ENCODE peak calls at places on chromosomes 7 and 10, in four cellular contexts. S is upper lobe of left lung, C is cardiac muscle cell, U is B cell. Y is an unnamed sample.

GRCh38 chr10:16183989-16184643 is 252.7 kb upstream of the PTER start:
- DNase-seq in U (no peak), C (no peak), S (no peak), Y (no peak)

GRCh38 chr7:22251284-22251683 is 105.7 kb downstream of the RAPGEF5 start:
- DNase-seq in C (no peak), S (no peak), U (no peak), Y (no peak)

GRCh38 chr7:114662002-114662677 is 247.5 kb downstream of the FOXP2 start:
- DNase-seq in C (no peak), S (no peak), U (no peak), Y (no peak)

GRCh38 chr10:103564116-103564501 is 70.6 kb downstream of the NEURL1 start:
- DNase-seq in C (no peak), U (no peak), S (no peak), Y (no peak)

GRCh38 chr10:24894728-24895127 is 57.7 kb downstream of the PRTFDC1 start:
- DNase-seq in U (no peak), S (no peak), C (no peak), Y (peak; percentile 54)

GRCh38 chr7:75861636-75862035 is 17.2 kb upstream of the RHBDD2 start:
- DNase-seq in S (no peak), C (peak; percentile 89), U (no peak), Y (no peak)

GRCh38 chr7:43456200-43456599 is 126.7 kb upstream of the STK17A start:
- DNase-seq in C (no peak), U (no peak), S (peak; percentile 52), Y (no peak)

GRCh38 chr7:129689995-129690581 is 78.6 kb downstream of the NRF1 start:
- DNase-seq in C (no peak), U (no peak), S (no peak), Y (no peak)

GRCh38 chr10:58588673-58589265 is 76.1 kb downstream of the BICC1 start:
- DNase-seq in S (no peak), U (no peak), C (no peak), Y (peak; percentile 2)

GRCh38 chr10:77357611-77358010 is 280.0 kb downstream of the KCNMA1 start:
- DNase-seq in U (no peak), C (peak; percentile 45), S (no peak), Y (no peak)

GRCh38 chr7:17301491-17302101 is 3.1 kb downstream of the AHR start:
- DNase-seq in S (no peak), C (peak; percentile 62), U (peak; percentile 64), Y (peak; percentile 72)

GRCh38 chr10:3014968-3015367 is 52.4 kb upstream of the PFKP start:
- DNase-seq in U (no peak), S (no peak), C (no peak), Y (no peak)
- TF ChIP-seq CTCF in U (no peak), S (no peak), C (no peak), Y (no peak)

GRCh38 chr7:5477126-5477525 is 53.5 kb upstream of the TNRC18 start:
- DNase-seq in C (no peak), S (no peak), U (no peak), Y (no peak)

GRCh38 chr7:5478568-5479045 is 55.0 kb upstream of the TNRC18 start:
- DNase-seq in C (no peak), U (no peak), S (no peak), Y (peak; percentile 22)

GRCh38 chr7:5479133-5479745 is 55.6 kb upstream of the TNRC18 start:
- DNase-seq in C (no peak), S (no peak), U (no peak), Y (no peak)

GRCh38 chr7:5476001-5476400 is 52.4 kb upstream of the TNRC18 start:
- DNase-seq in S (no peak), U (no peak), C (no peak), Y (no peak)

GRCh38 chr7:5477723-5478531 is 54.3 kb upstream of the TNRC18 start:
- DNase-seq in U (peak; percentile 68), S (no peak), C (no peak), Y (no peak)
- TF ChIP-seq CTCF in U (peak; percentile 38), S (peak; percentile 33), C (peak; percentile 18), Y (no peak)

GRCh38 chr7:127589901-127590300 is 1.7 kb downstream of the ARF5 start:
- DNase-seq in S (no peak), U (no peak), C (no peak), Y (no peak)

GRCh38 chr7:127587663-127588018 is 570 bp upstream of the ARF5 start:
- DNase-seq in S (peak; percentile 82), U (no peak), C (no peak), Y (no peak)

GRCh38 chr7:127588019-127588696 is at the start of gene ARF5:
- DNase-seq in S (peak; percentile 99), U (peak; percentile 92), C (peak; percentile 88), Y (peak; percentile 85)

GRCh38 chr7:127591189-127591588 is 2.3 kb upstream of the FSCN3 start:
- DNase-seq in U (no peak), C (no peak), S (no peak), Y (no peak)

DNA sequence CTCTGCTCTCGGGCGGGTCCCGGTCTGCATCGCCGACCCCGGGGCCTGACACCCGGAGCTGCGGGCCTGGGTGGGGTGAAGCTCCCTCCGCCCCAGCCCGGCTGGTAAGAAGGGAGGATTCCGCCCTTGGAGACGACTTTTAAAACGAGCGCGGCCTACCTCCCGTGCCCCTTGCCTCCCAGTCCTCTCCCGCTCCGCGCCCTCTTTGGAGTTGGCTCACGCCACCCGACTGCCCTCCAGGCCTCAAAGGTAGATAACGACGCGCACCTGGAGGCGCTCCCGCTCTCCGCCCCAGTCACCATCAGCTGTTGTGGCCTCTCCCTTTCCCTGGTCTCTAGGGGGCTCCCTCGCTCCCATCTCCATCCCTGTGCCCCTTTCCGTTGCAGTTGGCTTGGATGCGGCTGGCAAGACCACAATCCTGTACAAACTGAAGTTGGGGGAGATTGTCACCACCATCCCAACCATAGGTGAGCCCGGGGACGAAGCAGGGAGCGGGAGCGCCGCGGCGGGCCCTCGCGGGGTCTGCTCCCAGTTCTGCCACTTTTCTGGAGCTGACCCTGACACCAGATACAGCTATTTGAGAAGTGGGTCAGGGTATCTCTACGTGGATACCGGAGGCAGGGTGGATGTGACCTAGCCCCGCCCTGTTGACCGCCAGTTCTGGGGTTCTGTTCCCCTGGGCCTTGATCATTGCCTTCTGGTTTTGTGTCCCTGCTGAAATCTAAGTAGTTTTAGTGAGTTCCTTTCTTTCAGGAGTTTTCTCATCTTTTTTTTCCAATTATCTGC is 679 bp downstream of the ARF5 start:
- DNase-seq in C (peak; percentile 58), U (no peak), S (peak; percentile 85), Y (peak; percentile 28)
- TF ChIP-seq CTCF in C (peak; percentile 65), U (no peak), S (no peak), Y (no peak)

GRCh38 chr7:138525757-138526156 is 65.7 kb downstream of the TRIM24 start:
- DNase-seq in U (no peak), S (no peak), C (no peak), Y (no peak)

GRCh38 chr7:138521837-138522461 is 61.9 kb downstream of the TRIM24 start:
- DNase-seq in S (no peak), U (no peak), C (no peak), Y (no peak)

GRCh38 chr7:138527746-138528223 is 67.7 kb downstream of the TRIM24 start:
- DNase-seq in U (peak; percentile 11), C (peak; percentile 14), S (no peak), Y (peak; percentile 6)

GRCh38 chr7:138520742-138521141 is 60.7 kb downstream of the TRIM24 start:
- DNase-seq in C (no peak), U (no peak), S (no peak), Y (no peak)

DNA sequence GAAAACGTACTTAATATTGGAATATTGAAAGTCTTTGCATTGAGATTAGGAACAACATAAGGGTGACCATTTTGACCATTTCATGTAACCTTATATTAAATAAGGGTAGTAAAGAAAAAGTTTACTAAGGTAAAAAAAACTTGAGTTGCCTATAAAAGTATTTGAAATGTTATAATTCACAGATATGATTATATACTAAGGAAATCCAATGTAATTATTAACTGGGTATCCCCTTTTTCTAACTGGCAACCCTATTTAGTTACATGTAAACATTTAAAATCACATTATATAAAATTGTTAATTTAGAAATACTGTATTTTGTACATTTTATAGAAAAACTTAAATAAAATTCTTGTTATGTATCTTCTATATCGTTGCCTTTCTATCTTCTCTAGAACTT is 64.2 kb downstream of the TRIM24 start:
- DNase-seq in S (no peak), U (no peak), C (no peak), Y (no peak)
- TF ChIP-seq CTCF in S (no peak), U (no peak), C (no peak), Y (no peak)

DNA sequence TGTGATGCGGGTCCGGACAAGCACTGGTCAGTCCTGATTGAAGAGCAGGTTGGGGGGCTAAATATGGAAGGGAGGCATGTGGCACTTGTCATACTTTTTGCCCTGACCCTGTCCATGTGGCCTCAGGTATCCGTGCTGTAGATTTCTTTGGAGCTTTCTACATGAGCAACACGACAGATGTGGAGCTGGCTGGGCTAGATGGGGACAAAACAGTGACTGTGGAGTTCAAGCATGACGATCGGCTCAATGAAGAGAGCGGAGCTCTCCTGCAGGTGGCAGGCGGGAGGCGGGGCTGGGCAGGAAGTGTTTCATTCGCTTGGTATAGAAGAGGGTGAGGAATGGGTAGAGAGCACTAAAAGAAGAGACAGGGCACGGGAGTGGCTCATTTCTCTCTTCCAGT is 13.0 kb upstream of the CHCHD1 start:
- DNase-seq in U (peak; percentile 67), C (no peak), S (no peak), Y (peak; percentile 76)
- TF ChIP-seq CTCF in U (peak; percentile 51), C (no peak), S (no peak), Y (peak; percentile 45)

GRCh38 chr7:5430612-5430947 is 6.9 kb upstream of the TNRC18 start:
- DNase-seq in C (no peak), S (no peak), U (no peak), Y (no peak)

GRCh38 chr7:5429253-5429856 is 5.7 kb upstream of the TNRC18 start:
- DNase-seq in U (peak; percentile 39), C (peak; percentile 81), S (peak; percentile 88), Y (peak; percentile 19)

GRCh38 chr7:5426226-5426475 is 2.5 kb upstream of the TNRC18 start:
- DNase-seq in C (no peak), U (no peak), S (no peak), Y (peak; percentile 9)

GRCh38 chr7:5429857-5430611 is 6.4 kb upstream of the TNRC18 start:
- DNase-seq in C (peak; percentile 52), S (peak; percentile 66), U (peak; percentile 29), Y (peak; percentile 42)

GRCh38 chr7:5428470-5429252 is 5.0 kb upstream of the TNRC18 start:
- DNase-seq in C (peak; percentile 92), U (peak; percentile 32), S (peak; percentile 78), Y (peak; percentile 40)
- TF ChIP-seq CTCF in C (peak; percentile 23), U (no peak), S (no peak), Y (no peak)

DNA sequence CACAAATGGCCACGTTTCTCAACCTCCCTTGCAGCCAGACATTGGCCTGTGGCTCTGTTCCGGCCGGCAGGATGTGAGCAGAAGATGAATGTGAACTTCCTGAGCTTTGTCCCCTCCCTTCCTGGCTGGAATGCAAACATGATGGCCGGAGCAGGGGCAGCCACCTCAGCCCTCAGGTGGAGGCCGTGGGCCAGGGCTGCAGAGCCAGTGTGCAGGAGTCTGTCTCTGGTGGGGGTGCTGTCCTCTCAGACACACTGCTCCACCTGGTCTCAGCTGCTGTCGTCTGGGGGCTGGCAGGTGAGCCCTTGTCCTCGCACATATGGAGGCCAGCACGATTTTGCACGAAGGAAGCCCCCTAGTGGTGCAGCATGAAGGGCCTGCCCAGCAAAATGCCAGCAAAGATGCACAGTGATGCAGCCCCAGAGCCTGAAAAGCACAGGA is 25.3 kb upstream of the PWWP2B start:
- DNase-seq in C (no peak), S (no peak), U (no peak), Y (peak; percentile 54)
- TF ChIP-seq CTCF in C (peak; percentile 38), S (no peak), U (peak; percentile 19), Y (peak; percentile 14)